ENCODE peak calls at places on chromosomes 2 and 18, in eight cellular contexts. S, E, M, V, W, K, A and L are unnamed samples.

GRCh38 chr2:167355796-167356195 is 467.5 kb downstream of the XIRP2 start:
- DNase-seq in S (no peak), E (no peak), M (no peak), V (no peak), W (no peak), K (no peak), A (no peak), L (no peak)

GRCh38 chr2:137942037-137942784 is 22.1 kb upstream of the HNMT start:
- DNase-seq in S (no peak), E (peak), M (no peak), V (no peak), W (no peak), K (no peak), A (no peak), L (no peak)

GRCh38 chr2:207180741-207181140 is 15.0 kb upstream of the KLF7 start:
- DNase-seq in S (no peak), E (no peak), M (no peak), V (no peak), W (no peak), K (no peak), A (no peak), L (no peak)

GRCh38 chr2:215685218-215685962 is 249.5 kb upstream of the FN1 start:
- DNase-seq in S (no peak), E (no peak), M (no peak), V (no peak), W (no peak), K (peak), A (no peak), L (no peak)

GRCh38 chr2:169565686-169566085 is 8.0 kb downstream of the FASTKD1 start:
- DNase-seq in S (no peak), E (no peak), M (no peak), V (no peak), W (no peak), K (no peak), A (no peak), L (no peak)

GRCh38 chr2:43041167-43041566 is 185.2 kb downstream of the ZFP36L2 start:
- DNase-seq in S (no peak), E (no peak), M (no peak), V (no peak), W (no peak), K (no peak), A (no peak), L (no peak)

GRCh38 chr2:10513201-10513600 is 65.1 kb upstream of the ODC1 start:
- DNase-seq in S (no peak), E (no peak), M (no peak), V (no peak), W (no peak), K (no peak), A (no peak), L (no peak)

GRCh38 chr18:77765468-77765867 is 515.8 kb downstream of the GALR1 start:
- DNase-seq in S (no peak), E (peak), M (no peak), V (no peak), W (no peak), K (no peak), A (no peak), L (peak)

GRCh38 chr2:126507425-126507867 is 148.5 kb upstream of the GYPC start:
- DNase-seq in S (no peak), E (no peak), M (no peak), V (no peak), W (no peak), K (no peak), A (no peak), L (no peak)

GRCh38 chr2:177078416-177078815 is 134.2 kb upstream of the HNRNPA3 start:
- DNase-seq in S (no peak), E (no peak), M (peak), V (no peak), W (peak), K (peak), A (no peak), L (no peak)

GRCh38 chr2:168784993-168785392 is 17.4 kb upstream of the NOSTRIN start:
- DNase-seq in S (no peak), E (no peak), M (no peak), V (no peak), W (no peak), K (no peak), A (no peak), L (no peak)

GRCh38 chr2:189609853-189610252 is 29.3 kb upstream of the SLC40A1 start:
- DNase-seq in S (no peak), E (no peak), M (no peak), V (no peak), W (no peak), K (peak), A (no peak), L (no peak)

GRCh38 chr2:83017366-83018090 is 1441.6 kb downstream of the SUCLG1 start:
- DNase-seq in S (no peak), E (no peak), M (no peak), V (no peak), W (no peak), K (no peak), A (no peak), L (no peak)

GRCh38 chr2:83014462-83014861 is 1444.6 kb downstream of the SUCLG1 start:
- DNase-seq in S (no peak), E (no peak), M (no peak), V (no peak), W (no peak), K (no peak), A (no peak), L (no peak)

DNA sequence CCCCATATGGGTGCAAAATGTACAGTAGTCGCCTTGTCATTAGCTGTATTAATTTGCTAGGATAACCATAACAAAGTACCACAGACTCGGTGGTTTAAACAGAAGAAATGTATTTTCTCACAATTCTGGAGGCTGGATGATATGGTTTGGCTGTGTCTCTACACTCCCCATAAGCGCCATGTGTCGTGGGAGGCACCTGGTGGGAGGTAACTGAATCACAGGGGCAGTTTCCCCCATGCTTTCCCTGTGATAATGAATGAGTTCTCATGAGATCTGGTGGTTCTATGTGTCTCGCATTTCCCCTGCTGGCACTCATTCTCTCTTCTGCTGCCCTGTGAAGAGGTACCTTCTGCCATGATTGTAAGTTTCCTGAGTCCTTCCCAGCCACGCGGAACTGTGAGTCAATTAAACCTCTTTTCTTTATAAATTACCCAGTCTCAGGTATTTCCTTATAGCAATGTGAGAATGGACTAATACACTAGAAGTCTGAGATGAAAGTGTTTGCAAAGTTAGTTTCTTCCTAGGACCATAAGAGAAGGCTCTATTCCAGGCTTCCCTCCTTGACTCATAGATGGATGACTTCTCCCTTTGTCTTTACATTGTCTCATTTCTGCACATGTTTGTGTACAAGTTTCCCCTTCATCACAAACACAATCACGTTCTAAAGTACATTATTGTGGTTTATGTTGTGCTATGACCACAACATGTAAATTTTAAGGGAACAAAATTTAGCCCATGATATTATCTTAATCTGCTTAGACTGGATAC is 1442.6 kb downstream of the SUCLG1 start:
- DNase-seq in S (no peak), E (no peak), M (no peak), V (peak), W (no peak), K (no peak), A (no peak), L (no peak)
- TF ChIP-seq CTCF in S (no peak), E (no peak), M (no peak), V (peak), W (no peak), K (no peak), A (no peak), L (no peak)

GRCh38 chr2:25275575-25275965 is 66.2 kb downstream of the DNMT3A start:
- DNase-seq in S (no peak), E (no peak), M (no peak), V (no peak), W (no peak), K (no peak), A (no peak), L (no peak)

GRCh38 chr2:25273985-25274550 is 67.7 kb downstream of the DNMT3A start:
- DNase-seq in S (no peak), E (no peak), M (no peak), V (no peak), W (no peak), K (no peak), A (no peak), L (no peak)

GRCh38 chr2:25279091-25279651 is 62.6 kb downstream of the DNMT3A start:
- DNase-seq in S (no peak), E (no peak), M (no peak), V (no peak), W (peak), K (peak), A (peak), L (peak)

GRCh38 chr2:25274868-25275574 is 66.7 kb downstream of the DNMT3A start:
- DNase-seq in S (no peak), E (no peak), M (peak), V (no peak), W (no peak), K (no peak), A (no peak), L (no peak)

DNA sequence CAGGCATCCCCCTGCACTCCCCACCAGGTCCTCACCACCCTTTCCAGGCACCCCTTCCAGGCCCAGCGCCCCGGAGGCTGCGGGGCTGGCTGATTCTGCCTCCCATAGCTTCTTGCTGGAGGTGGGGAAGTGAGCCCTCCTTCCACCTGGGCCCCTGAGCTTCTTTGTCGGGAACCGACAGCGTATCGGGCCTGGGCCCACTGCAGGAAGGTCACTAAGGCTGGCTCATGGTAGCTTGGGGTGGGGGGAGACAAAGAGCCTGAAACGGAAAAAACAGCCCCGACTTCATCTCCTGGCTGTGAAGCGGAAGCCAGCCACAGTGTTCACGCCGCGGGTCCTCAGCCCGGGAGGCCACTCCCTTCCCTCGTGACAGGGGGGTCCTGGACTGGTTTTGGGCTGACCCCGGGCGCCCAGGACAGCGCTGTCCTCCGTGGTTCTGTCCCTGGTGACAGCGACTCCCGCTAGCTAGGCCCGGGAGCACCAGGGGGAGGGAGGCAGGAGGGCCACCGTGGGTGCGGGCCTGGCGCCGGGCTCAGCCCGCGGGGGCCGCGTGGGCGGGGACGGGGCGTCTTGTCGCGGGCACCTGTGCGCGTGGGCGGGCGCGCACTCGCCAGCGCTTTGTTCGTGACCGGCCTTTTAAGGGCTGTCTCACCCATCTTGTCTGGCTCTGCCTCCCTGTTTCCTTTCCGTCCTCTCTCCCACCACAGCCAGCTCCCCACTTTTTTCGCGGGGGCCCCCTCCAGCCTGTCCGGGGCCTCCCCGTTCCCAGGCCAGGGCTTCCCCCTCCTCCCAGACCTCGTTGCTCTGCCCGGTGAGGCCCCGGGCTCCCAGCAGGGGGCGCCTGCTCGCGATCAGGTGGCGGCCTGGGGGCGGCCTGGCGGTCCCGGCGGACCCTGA is 64.9 kb downstream of the DNMT3A start:
- DNase-seq in S (peak), E (peak), M (peak), V (peak), W (peak), K (no peak), A (peak), L (no peak)
- TF ChIP-seq CTCF in S (peak), E (peak), M (peak), V (peak), W (peak), K (peak), A (peak), L (peak)

GRCh38 chr2:112481528-112482228 is at the start of gene TTL:
- DNase-seq in S (peak), E (peak), M (peak), V (peak), W (peak), K (peak), A (peak), L (peak)

GRCh38 chr2:112481050-112481527 is 867 bp upstream of the TTL start:
- DNase-seq in S (peak), E (peak), M (peak), V (peak), W (peak), K (peak), A (peak), L (peak)

GRCh38 chr2:112482309-112483046 is 522 bp downstream of the TTL start:
- DNase-seq in S (peak), E (peak), M (peak), V (peak), W (no peak), K (peak), A (no peak), L (peak)

GRCh38 chr2:112483047-112483473 is 1.1 kb downstream of the TTL start:
- DNase-seq in S (peak), E (peak), M (peak), V (peak), W (no peak), K (peak), A (no peak), L (peak)

DNA sequence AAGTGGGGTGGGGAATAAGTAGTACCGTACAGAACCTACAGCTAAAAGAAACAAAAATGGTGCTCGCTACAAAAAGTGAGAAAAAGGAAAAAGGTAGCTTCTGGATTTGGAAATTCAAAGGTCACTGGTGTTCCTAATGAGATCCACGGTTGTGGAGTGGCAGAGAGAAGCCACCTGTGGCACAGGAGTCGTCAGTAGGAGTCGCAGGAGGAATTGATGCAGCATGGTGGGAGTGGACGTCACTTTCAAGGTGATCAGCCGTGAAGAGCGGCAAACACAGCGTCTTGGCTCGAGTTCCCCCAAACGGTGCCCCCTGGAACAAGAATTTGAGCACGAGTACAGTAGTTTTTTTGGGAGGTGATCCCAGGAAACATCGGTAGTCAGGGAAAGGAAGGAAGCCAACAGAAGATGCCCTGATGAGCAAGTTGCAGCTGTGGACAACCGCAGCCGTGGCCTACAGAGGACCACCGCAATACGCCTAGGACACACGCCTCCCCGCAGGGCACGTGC is 1.4 kb upstream of the TTL start:
- DNase-seq in S (peak), E (no peak), M (no peak), V (no peak), W (no peak), K (no peak), A (no peak), L (peak)
- TF ChIP-seq CTCF in S (no peak), E (no peak), M (no peak), V (no peak), W (no peak), K (no peak), A (no peak), L (no peak)

GRCh38 chr2:24490674-24491625 is at the start of gene NCOA1:
- DNase-seq in S (peak), E (peak), M (peak), V (peak), W (peak), K (peak), A (peak), L (peak)
- TF ChIP-seq CTCF in S (no peak), E (no peak), M (peak), V (peak), W (peak), K (no peak), A (no peak), L (peak)